ENCODE peak calls at places on chromosomes 7 and 10, in nine cellular contexts. V is MCF 10A, Z is body of pancreas, P is heart left ventricle, H is HEK293T, X is NCI-H2081, E is NCI-H524, K is esophagus squamous epithelium, T is B cell. U is an unnamed sample.

GRCh38 chr10:122954731-122955050 is 664 bp upstream of the C10orf88 start:
- DNase-seq in V (no peak), Z (no peak), P (no peak), H (peak), X (no peak), E (no peak), K (no peak), T (no peak), U (no peak)

GRCh38 chr7:74718336-74718735 is 55.5 kb upstream of the NCF1 start:
- DNase-seq in V (no peak), Z (no peak), P (no peak), H (no peak), X (no peak), E (no peak), K (no peak), T (no peak), U (no peak)

GRCh38 chr10:62805139-62806092 is 896 bp downstream of the ADO start:
- DNase-seq in V (peak), Z (peak), P (peak), H (no peak), X (no peak), E (no peak), K (no peak), T (peak), U (peak)

GRCh38 chr10:36188054-36188453 is 546.0 kb upstream of the FZD8 start:
- DNase-seq in V (no peak), Z (no peak), P (peak), H (no peak), X (no peak), E (no peak), K (no peak), T (no peak), U (no peak)

GRCh38 chr7:4665661-4666060 is 16.4 kb upstream of the FOXK1 start:
- DNase-seq in V (peak), Z (no peak), P (no peak), H (no peak), X (no peak), E (no peak), K (no peak), T (no peak), U (no peak)

GRCh38 chr7:148761499-148762278 is 63.0 kb downstream of the CUL1 start:
- DNase-seq in V (no peak), Z (no peak), P (no peak), H (no peak), X (no peak), E (no peak), K (no peak), T (no peak), U (no peak)

GRCh38 chr7:1313591-1313990 is 80.9 kb downstream of the UNCX start:
- DNase-seq in V (no peak), Z (no peak), P (no peak), H (no peak), X (no peak), E (no peak), K (no peak), T (no peak), U (no peak)

GRCh38 chr10:132336064-132336746 is 4.2 kb downstream of the LRRC27 start:
- DNase-seq in V (no peak), Z (no peak), P (peak), H (no peak), X (no peak), E (no peak), K (no peak), T (no peak), U (no peak)

GRCh38 chr7:148983220-148984146 is 44.8 kb downstream of the PDIA4 start:
- DNase-seq in V (peak), Z (peak), P (peak), H (peak), X (peak), E (peak), K (no peak), T (peak), U (peak)

U was measured in GM13977.